ENCODE peak calls at places on chromosomes 13 and 19, in five cellular contexts. D is stomach; M is suprapubic skin; Q is CD4-positive, alpha-beta memory T cell; S is left lung. H is an unnamed sample.

GRCh38 chr19:13902993-13903555 is 2.8 kb downstream of the BRME1 start:
- DNase-seq in D (no peak), M (no peak), Q (no peak), S (no peak), H (no peak)

GRCh38 chr13:35684432-35684831 is 207.9 kb upstream of the MAB21L1 start:
- DNase-seq in D (no peak), M (no peak), Q (no peak), S (no peak), H (no peak)

GRCh38 chr13:90902255-90902654 is 445.2 kb upstream of the MIR17HG start:
- DNase-seq in D (no peak), M (no peak), Q (no peak), S (no peak), H (no peak)

GRCh38 chr19:19372656-19373416 is 32.6 kb upstream of the GATAD2A start:
- DNase-seq in D (peak; percentile 74), M (no peak), Q (peak; percentile 58), S (peak; percentile 85), H (peak; percentile 61)

GRCh38 chr19:42596391-42597071 is 1.8 kb upstream of the CEACAM8 start:
- DNase-seq in D (peak; percentile 41), M (no peak), Q (no peak), S (no peak), H (peak; percentile 32)

GRCh38 chr19:15264061-15264932 is 32.0 kb upstream of the EPHX3 start:
- DNase-seq in D (peak; percentile 80), M (no peak), Q (peak; percentile 62), S (peak; percentile 65), H (peak; percentile 78)

GRCh38 chr19:20247016-20247683 is 80.1 kb downstream of the ZNF486 start:
- DNase-seq in D (peak; percentile 51), M (no peak), Q (peak; percentile 43), S (no peak), H (peak; percentile 59)

GRCh38 chr19:13281567-13282291 is 131.5 kb downstream of the IER2 start:
- DNase-seq in D (no peak), M (no peak), Q (no peak), S (no peak), H (no peak)

GRCh38 chr19:11555246-11555645 is 3.8 kb downstream of the ELOF1 start:
- DNase-seq in D (no peak), M (no peak), Q (no peak), S (no peak), H (no peak)

GRCh38 chr19:40519352-40520322 is 52.8 kb downstream of the SPTBN4 start:
- DNase-seq in D (peak; percentile 26), M (no peak), Q (no peak), S (no peak), H (peak; percentile 57)

GRCh38 chr19:46073268-46073922 is 32.6 kb upstream of the IGFL4 start:
- DNase-seq in D (no peak), M (no peak), Q (no peak), S (no peak), H (no peak)
- H3K4me1 ChIP-seq in D (peaks cover 17% of the 10 kb centered on the region), M (peaks cover 39% of the 10 kb centered on the region), Q (peaks cover 12% of the 10 kb centered on the region), S (peaks cover 14% of the 10 kb centered on the region), H (no peaks in the 10 kb centered on the region)

GRCh38 chr19:2261438-2262172 is 5.4 kb upstream of the JSRP1 start:
- DNase-seq in D (peak; percentile 60), M (no peak), Q (peak; percentile 57), S (no peak), H (peak; percentile 29)

GRCh38 chr19:2255982-2256685 is at the start of gene JSRP1:
- DNase-seq in D (no peak), M (no peak), Q (peak; percentile 44), S (no peak), H (no peak)

GRCh38 chr19:2259331-2259730 is 3.1 kb upstream of the JSRP1 start:
- DNase-seq in D (no peak), M (no peak), Q (no peak), S (no peak), H (no peak)

GRCh38 chr19:2255112-2255845 is 938 bp downstream of the JSRP1 start:
- DNase-seq in D (no peak), M (no peak), Q (no peak), S (no peak), H (no peak)

GRCh38 chr19:2260341-2260751 is 4.1 kb upstream of the JSRP1 start:
- DNase-seq in D (no peak), M (no peak), Q (peak; percentile 52), S (no peak), H (no peak)
- H3K27ac ChIP-seq in D (no peak overlapping the region), M (peak overlapping the region; percentile 76), Q (peak overlapping the region; percentile 7), S (no peak overlapping the region), H (no peak overlapping the region)

DNA sequence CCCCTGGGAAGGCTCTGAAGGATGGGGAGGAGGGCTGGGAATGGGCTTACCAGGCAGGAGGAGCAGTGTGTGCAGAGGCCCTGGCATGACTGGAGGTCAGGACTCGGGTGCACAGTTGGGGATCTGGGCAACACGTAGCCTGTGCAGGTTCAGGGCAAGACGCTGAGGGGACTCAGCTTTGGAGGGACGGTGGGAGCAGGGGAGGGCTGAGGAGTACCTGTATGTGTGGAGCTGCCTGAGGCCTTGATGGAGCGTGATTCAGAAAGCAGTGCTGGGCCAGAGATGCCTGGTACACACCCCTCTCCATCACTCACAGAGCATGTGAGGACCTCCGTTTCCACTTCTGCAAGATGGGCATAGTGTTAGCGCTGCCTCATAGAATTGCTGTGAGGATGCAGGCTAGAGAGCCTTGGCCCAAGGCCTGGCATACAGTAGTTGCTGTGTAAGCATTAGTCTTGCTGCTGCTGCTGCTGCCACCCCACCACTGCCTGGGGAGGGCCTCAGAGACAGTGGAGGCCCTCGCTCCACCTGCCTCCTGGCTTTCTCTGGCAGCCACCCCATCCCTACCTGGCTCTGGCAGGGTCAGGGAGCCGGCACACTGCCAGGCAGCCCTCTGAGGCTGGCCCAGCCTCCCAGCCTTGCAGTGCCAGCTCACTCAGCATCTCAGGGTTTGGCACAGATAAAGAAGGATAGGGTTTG is 2.4 kb downstream of the PAK4 start:
- DNase-seq in D (peak; percentile 87), M (no peak), Q (no peak), S (no peak), H (no peak)
- H3K4me1 ChIP-seq in D (peaks cover 82% of the 10 kb centered on the region), M (peaks cover 79% of the 10 kb centered on the region), Q (peaks cover 21% of the 10 kb centered on the region), S (peaks cover 76% of the 10 kb centered on the region), H (peaks cover 11% of the 10 kb centered on the region)

GRCh38 chr19:16323532-16323931 is 1.1 kb upstream of the KLF2 start:
- DNase-seq in D (no peak), M (no peak), Q (no peak), S (no peak), H (no peak)

GRCh38 chr19:16325161-16325527 is 518 bp downstream of the KLF2 start:
- DNase-seq in D (no peak), M (no peak), Q (no peak), S (peak; percentile 53), H (no peak)

GRCh38 chr19:16324064-16324383 is 602 bp upstream of the KLF2 start:
- DNase-seq in D (no peak), M (no peak), Q (no peak), S (no peak), H (no peak)

GRCh38 chr19:16325671-16326400 is 1.2 kb downstream of the KLF2 start:
- DNase-seq in D (no peak), M (peak; percentile 83), Q (peak; percentile 82), S (peak; percentile 60), H (peak; percentile 52)

DNA sequence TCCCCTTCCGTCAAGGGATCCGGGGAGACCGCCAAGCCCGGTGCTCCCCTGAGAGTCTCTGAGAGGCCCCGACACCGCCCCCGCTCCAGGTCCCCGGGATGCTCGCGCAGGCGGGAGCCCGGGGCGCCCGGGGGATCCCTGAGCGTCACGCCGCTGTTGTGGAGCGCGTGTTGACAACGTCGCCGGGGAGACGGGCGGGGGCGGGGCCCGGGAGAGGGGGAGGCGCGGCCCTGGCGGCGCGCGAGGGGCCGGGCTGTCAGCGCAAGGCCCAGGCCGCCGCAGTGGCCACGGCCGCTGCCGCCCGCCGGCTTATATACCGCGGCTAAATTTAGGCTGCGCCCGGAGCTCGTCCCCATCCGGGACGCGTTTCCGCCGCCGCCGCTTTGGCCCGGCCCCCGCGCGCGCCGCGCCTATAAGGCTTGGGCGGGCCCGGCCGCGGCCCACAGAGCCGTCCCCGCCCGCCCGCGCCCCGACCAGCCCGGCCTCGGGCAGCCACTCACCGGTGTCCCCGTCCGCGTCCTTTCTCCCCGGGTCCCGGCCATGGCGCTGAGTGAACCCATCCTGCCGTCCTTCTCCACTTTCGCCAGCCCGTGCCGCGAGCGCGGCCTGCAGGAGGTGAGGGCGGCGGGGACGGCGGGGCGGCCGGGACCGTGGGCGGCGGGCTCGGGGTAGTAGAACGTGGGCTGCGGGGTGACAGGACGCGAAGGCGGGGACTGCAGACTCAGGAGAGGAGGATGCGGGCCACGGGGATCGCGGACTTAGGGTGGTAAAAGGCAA is at the start of gene KLF2:
- DNase-seq in D (peak; percentile 93), M (peak; percentile 97), Q (peak; percentile 95), S (peak; percentile 95), H (peak; percentile 96)
- H3K27ac ChIP-seq in D (peak within 1 kb of the TSS; percentile 98), M (peak within 1 kb of the TSS; percentile 89), Q (peak within 1 kb of the TSS; percentile 95), S (peak within 1 kb of the TSS; percentile 91), H (peak within 1 kb of the TSS; percentile 83)

H was measured in cardiac muscle cell.